ENCODE peak calls at places on chromosomes 2 and 18, in nine cellular contexts. A, J, G, M, Q, O, R, Z and W are unnamed samples.

GRCh38 chr18:63433349-63433866 is 11.1 kb upstream of the VPS4B start:
- ATAC-seq in J (no peak), Z (no peak), A (no peak), R (peak), G (no peak), M (no peak), O (no peak), Q (peak), W (peak)

GRCh38 chr18:7317804-7318231 is 86.9 kb downstream of the LRRC30 start:
- ATAC-seq in Q (no peak), J (no peak), G (no peak), R (no peak), Z (no peak), A (peak), O (no peak), M (peak), W (no peak)

GRCh38 chr18:74012954-74013630 is 134.5 kb downstream of the FBXO15 start:
- ATAC-seq in R (no peak), Z (no peak), M (no peak), O (no peak), A (no peak), G (no peak), J (no peak), Q (no peak), W (no peak)

GRCh38 chr2:191862371-191862770 is 15.5 kb upstream of the CAVIN2 start:
- ATAC-seq in R (no peak), Z (no peak), G (no peak), Q (no peak), J (no peak), M (no peak), O (no peak), A (no peak), W (no peak)

GRCh38 chr18:70324897-70325296 is 36.1 kb downstream of the SOCS6 start:
- ATAC-seq in G (no peak), O (no peak), J (no peak), A (no peak), Z (no peak), M (no peak), R (no peak), Q (peak), W (no peak)

GRCh38 chr2:121716126-121716525 is 20.5 kb downstream of the NIFK start:
- ATAC-seq in Z (no peak), Q (no peak), J (no peak), G (no peak), M (no peak), R (no peak), A (no peak), O (no peak), W (no peak)

GRCh38 chr18:21652073-21652472 is 40.0 kb downstream of the SNRPD1 start:
- ATAC-seq in O (no peak), G (no peak), Z (no peak), R (no peak), A (no peak), Q (no peak), M (no peak), J (no peak), W (no peak)

GRCh38 chr2:227853765-227854271 is 17.6 kb upstream of the DAW1 start:
- ATAC-seq in Q (no peak), G (no peak), M (no peak), J (no peak), R (no peak), A (no peak), O (no peak), Z (no peak), W (no peak)

GRCh38 chr18:73835039-73835438 is 312.6 kb downstream of the FBXO15 start:
- ATAC-seq in O (no peak), J (no peak), G (no peak), R (no peak), A (no peak), Q (no peak), M (no peak), Z (no peak), W (no peak)

GRCh38 chr2:143833258-143833657 is 686.7 kb downstream of the ZEB2 start:
- ATAC-seq in O (no peak), Q (no peak), J (no peak), Z (no peak), G (no peak), M (no peak), R (no peak), A (no peak), W (no peak)

GRCh38 chr18:79582978-79583377 is 96.6 kb upstream of the CTDP1 start:
- ATAC-seq in J (no peak), Z (no peak), Q (no peak), R (no peak), G (no peak), M (no peak), O (no peak), A (no peak), W (no peak)

GRCh38 chr2:205964111-205964761 is 121.7 kb downstream of the INO80D start:
- ATAC-seq in Z (no peak), O (no peak), A (no peak), Q (no peak), J (peak), G (no peak), R (no peak), M (no peak), W (no peak)

GRCh38 chr2:7060602-7061435 is 143.6 kb downstream of the RNF144A start:
- ATAC-seq in R (no peak), J (no peak), Z (no peak), O (no peak), Q (no peak), G (no peak), A (no peak), M (no peak), W (no peak)

GRCh38 chr18:47883771-47884413 is 46.6 kb downstream of the SMAD2 start:
- ATAC-seq in Q (peak), M (no peak), O (peak), G (no peak), J (peak), Z (peak), A (no peak), R (peak), W (no peak)

GRCh38 chr2:136070913-136071312 is 47.0 kb downstream of the CXCR4 start:
- ATAC-seq in A (no peak), G (no peak), R (no peak), Z (peak), M (no peak), Q (no peak), O (no peak), J (peak), W (no peak)

GRCh38 chr2:96895709-96896651 is 26.1 kb upstream of the SEMA4C start:
- ATAC-seq in A (no peak), J (no peak), Q (no peak), Z (peak), G (peak), O (no peak), M (no peak), R (peak), W (no peak)

GRCh38 chr2:15615310-15615920 is 23.7 kb downstream of the DDX1 start:
- ATAC-seq in O (no peak), M (no peak), Z (no peak), Q (no peak), G (no peak), A (no peak), J (no peak), R (no peak), W (no peak)

GRCh38 chr18:21264651-21265050 is 22.6 kb downstream of the GREB1L start:
- ATAC-seq in Q (no peak), O (no peak), G (no peak), R (no peak), A (no peak), M (peak), J (no peak), Z (no peak), W (no peak)

GRCh38 chr18:13427354-13427753 is 208.8 kb downstream of the LDLRAD4 start:
- ATAC-seq in Z (no peak), J (no peak), G (no peak), Q (peak), R (peak), O (no peak), M (peak), A (no peak), W (peak)

GRCh38 chr2:197255550-197255949 is 55.0 kb downstream of the ANKRD44 start:
- ATAC-seq in Z (peak), Q (peak), A (peak), R (no peak), G (peak), O (peak), J (peak), M (peak), W (peak)

GRCh38 chr2:855177-855576 is 95.5 kb upstream of the SNTG2 start:
- ATAC-seq in J (no peak), R (no peak), A (no peak), O (no peak), Q (no peak), G (no peak), Z (no peak), M (no peak), W (no peak)

GRCh38 chr2:189412330-189412953 is 28.8 kb upstream of the WDR75 start:
- ATAC-seq in M (peak), G (no peak), Z (no peak), O (peak), Q (no peak), J (peak), R (peak), A (no peak), W (peak)

GRCh38 chr18:36303203-36303844 is 5.8 kb downstream of the FHOD3 start:
- ATAC-seq in J (peak), M (no peak), Z (no peak), O (no peak), Q (peak), R (no peak), G (no peak), A (no peak), W (no peak)

GRCh38 chr18:26298107-26298506 is 71.9 kb downstream of the TAF4B start:
- ATAC-seq in Z (no peak), A (no peak), M (no peak), R (no peak), G (no peak), O (no peak), Q (no peak), J (no peak), W (no peak)

GRCh38 chr18:35144628-35145027 is 96.2 kb upstream of the ZNF397 start:
- ATAC-seq in M (no peak), Q (no peak), Z (no peak), R (no peak), A (no peak), J (no peak), G (no peak), O (no peak), W (no peak)

GRCh38 chr2:45285791-45286390 is 276.6 kb upstream of the SIX2 start:
- ATAC-seq in O (no peak), G (no peak), M (no peak), Z (no peak), R (no peak), Q (no peak), A (no peak), J (no peak), W (no peak)

GRCh38 chr2:113233593-113234550 is 44.8 kb downstream of the PAX8 start:
- ATAC-seq in G (no peak), Z (peak), O (peak), J (peak), R (peak), A (no peak), M (no peak), Q (no peak), W (no peak)

GRCh38 chr18:25327631-25328030 is 24.3 kb downstream of the ZNF521 start:
- ATAC-seq in A (no peak), J (no peak), R (no peak), M (no peak), Q (no peak), Z (no peak), O (no peak), G (no peak), W (no peak)

GRCh38 chr2:30147196-30147714 is 448 bp downstream of the YPEL5 start:
- ATAC-seq in M (peak), A (no peak), O (no peak), Q (peak), J (peak), G (peak), R (peak), Z (no peak), W (peak)

GRCh38 chr18:63451774-63452173 is 25.0 kb upstream of the SERPINB5 start:
- ATAC-seq in R (no peak), M (no peak), O (no peak), G (no peak), Q (peak), Z (no peak), J (no peak), A (no peak), W (no peak)

GRCh38 chr2:171401947-171402346 is 31.8 kb downstream of the METTL8 start:
- ATAC-seq in Q (no peak), O (no peak), G (no peak), M (no peak), J (no peak), Z (no peak), R (no peak), A (no peak), W (no peak)